ENCODE peak calls at places on chromosomes 7 and 10, in seven cellular contexts. Z is stomach, S is sigmoid colon, K is ovary, Y is H1, U is K562, O is esophagus muscularis mucosa. M is an unnamed sample.

GRCh38 chr7:93877742-93878141 is 12.8 kb downstream of the TFPI2 start:
- DNase-seq in Z (no peak), S (no peak), K (no peak), Y (no peak), U (no peak), O (no peak), M (no peak)

GRCh38 chr7:107856806-107857540 is 34.0 kb upstream of the DLD start:
- DNase-seq in Z (no peak), S (no peak), K (no peak), Y (no peak), U (no peak), O (no peak), M (no peak)

GRCh38 chr10:3323865-3324498 is 151.4 kb upstream of the PITRM1 start:
- DNase-seq in Z (no peak), S (no peak), K (no peak), Y (no peak), U (no peak), O (no peak), M (no peak)

GRCh38 chr7:95267754-95268153 is 56.6 kb downstream of the PON1 start:
- DNase-seq in Z (no peak), S (no peak), K (no peak), Y (no peak), U (no peak), O (no peak), M (no peak)

GRCh38 chr7:156089222-156089621 is 277.0 kb upstream of the SHH start:
- DNase-seq in Z (no peak), S (peak; percentile 9), K (no peak), Y (no peak), U (no peak), O (no peak), M (no peak)

GRCh38 chr7:15086882-15087281 is 184.3 kb upstream of the DGKB start:
- DNase-seq in Z (no peak), S (no peak), K (no peak), Y (no peak), U (no peak), O (no peak), M (no peak)

GRCh38 chr7:51647486-51647885 is 330.9 kb upstream of the COBL start:
- DNase-seq in Z (no peak), S (no peak), K (no peak), Y (no peak), U (no peak), O (no peak), M (no peak)

GRCh38 chr10:84224411-84225028 is 824 bp downstream of the LRIT2 start:
- DNase-seq in Z (no peak), S (no peak), K (no peak), Y (no peak), U (peak; percentile 54), O (no peak), M (no peak)

GRCh38 chr7:64888901-64889685 is 14.0 kb upstream of the ZNF273 start:
- DNase-seq in Z (peak; percentile 44), S (no peak), K (peak; percentile 51), Y (no peak), U (no peak), O (peak; percentile 77), M (peak; percentile 17)

GRCh38 chr7:46607176-46607575 is 686.1 kb upstream of the IGFBP3 start:
- DNase-seq in Z (no peak), S (no peak), K (no peak), Y (no peak), U (no peak), O (no peak), M (no peak)

GRCh38 chr10:72320676-72321247 is 34.0 kb downstream of the DNAJB12 start:
- DNase-seq in Z (peak; percentile 62), S (peak; percentile 96), K (peak; percentile 75), Y (peak; percentile 58), U (peak; percentile 96), O (no peak), M (no peak)

GRCh38 chr7:75938921-75939320 is 24.0 kb downstream of the POR start:
- DNase-seq in Z (no peak), S (no peak), K (no peak), Y (no peak), U (no peak), O (no peak), M (no peak)

GRCh38 chr10:59388577-59388976 is 26.2 kb upstream of the FAM13C start:
- DNase-seq in Z (no peak), S (no peak), K (no peak), Y (no peak), U (no peak), O (no peak), M (no peak)

GRCh38 chr10:17669185-17669872 is 25.4 kb downstream of the STAM start:
- DNase-seq in Z (no peak), S (no peak), K (no peak), Y (no peak), U (no peak), O (no peak), M (no peak)

GRCh38 chr7:86558680-86559079 is 85.0 kb upstream of the GRM3 start:
- DNase-seq in Z (no peak), S (no peak), K (no peak), Y (no peak), U (no peak), O (no peak), M (no peak)

GRCh38 chr7:5646846-5647245 is 134.6 kb downstream of the RNF216 start:
- DNase-seq in Z (no peak), S (no peak), K (no peak), Y (no peak), U (no peak), O (no peak), M (no peak)

GRCh38 chr10:64091889-64092288 is 570.7 kb downstream of the REEP3 start:
- DNase-seq in Z (no peak), S (no peak), K (no peak), Y (no peak), U (no peak), O (no peak), M (no peak)

GRCh38 chr7:110944966-110945644 is 145.8 kb upstream of the LRRN3 start:
- DNase-seq in Z (no peak), S (no peak), K (no peak), Y (no peak), U (no peak), O (no peak), M (no peak)

GRCh38 chr7:51209426-51209825 is 107.2 kb downstream of the COBL start:
- DNase-seq in Z (no peak), S (no peak), K (no peak), Y (no peak), U (no peak), O (no peak), M (no peak)

GRCh38 chr7:4790516-4790991 is 15.1 kb downstream of the AP5Z1 start:
- DNase-seq in Z (no peak), S (no peak), K (peak; percentile 43), Y (no peak), U (no peak), O (no peak), M (no peak)

GRCh38 chr7:56609852-56610355 is 493.7 kb upstream of the NUPR2 start:
- DNase-seq in Z (no peak), S (no peak), K (no peak), Y (no peak), U (no peak), O (no peak), M (no peak)

GRCh38 chr7:56605146-56605545 is 488.9 kb upstream of the NUPR2 start:
- DNase-seq in Z (no peak), S (no peak), K (no peak), Y (no peak), U (no peak), O (no peak), M (no peak)
- TF ChIP-seq EP300 in Z (no peak), S (no peak), K (no peak), Y (no peak), U (no peak), O (no peak), M (no peak)

GRCh38 chr7:151707757-151708156 is 169.2 kb downstream of the PRKAG2 start:
- DNase-seq in Z (no peak), S (no peak), K (no peak), Y (no peak), U (peak; percentile 50), O (no peak), M (no peak)

GRCh38 chr7:151708610-151709009 is 168.3 kb downstream of the PRKAG2 start:
- DNase-seq in Z (no peak), S (no peak), K (no peak), Y (no peak), U (no peak), O (no peak), M (no peak)

GRCh38 chr7:151710121-151710640 is 166.7 kb downstream of the PRKAG2 start:
- DNase-seq in Z (no peak), S (no peak), K (no peak), Y (no peak), U (no peak), O (no peak), M (no peak)

GRCh38 chr7:151710646-151711434 is 166.1 kb downstream of the PRKAG2 start:
- DNase-seq in Z (no peak), S (no peak), K (no peak), Y (no peak), U (no peak), O (no peak), M (no peak)

GRCh38 chr7:151709141-151710038 is 167.5 kb downstream of the PRKAG2 start:
- DNase-seq in Z (no peak), S (no peak), K (no peak), Y (no peak), U (no peak), O (no peak), M (no peak)
- TF ChIP-seq EP300 in Z (no peak), S (no peak), K (no peak), Y (no peak), U (peak; percentile 57), O (no peak), M (no peak)

DNA sequence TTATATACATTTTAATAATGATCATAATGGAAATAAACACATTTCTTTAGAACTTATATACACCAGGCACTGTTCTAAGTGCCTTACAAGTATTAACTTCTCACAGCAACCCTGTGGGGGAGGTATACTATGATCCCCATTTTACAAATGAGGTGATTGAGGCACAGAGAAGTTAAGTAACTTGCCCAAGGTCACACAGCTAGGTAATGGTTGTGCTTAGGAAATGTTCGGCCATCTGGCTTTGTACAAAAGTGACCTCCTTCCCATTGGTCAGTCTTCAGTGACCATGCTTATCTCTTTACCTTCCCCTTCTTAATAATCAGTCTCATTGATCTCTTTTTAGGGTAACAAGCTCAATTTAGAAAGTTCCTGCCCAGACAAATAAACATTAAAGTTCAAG is 158.8 kb downstream of the KIAA1217 start:
- DNase-seq in Z (no peak), S (no peak), K (no peak), Y (no peak), U (no peak), O (no peak), M (no peak)
- TF ChIP-seq EP300 in Z (no peak), S (no peak), K (no peak), Y (no peak), U (no peak), O (no peak), M (no peak)

DNA sequence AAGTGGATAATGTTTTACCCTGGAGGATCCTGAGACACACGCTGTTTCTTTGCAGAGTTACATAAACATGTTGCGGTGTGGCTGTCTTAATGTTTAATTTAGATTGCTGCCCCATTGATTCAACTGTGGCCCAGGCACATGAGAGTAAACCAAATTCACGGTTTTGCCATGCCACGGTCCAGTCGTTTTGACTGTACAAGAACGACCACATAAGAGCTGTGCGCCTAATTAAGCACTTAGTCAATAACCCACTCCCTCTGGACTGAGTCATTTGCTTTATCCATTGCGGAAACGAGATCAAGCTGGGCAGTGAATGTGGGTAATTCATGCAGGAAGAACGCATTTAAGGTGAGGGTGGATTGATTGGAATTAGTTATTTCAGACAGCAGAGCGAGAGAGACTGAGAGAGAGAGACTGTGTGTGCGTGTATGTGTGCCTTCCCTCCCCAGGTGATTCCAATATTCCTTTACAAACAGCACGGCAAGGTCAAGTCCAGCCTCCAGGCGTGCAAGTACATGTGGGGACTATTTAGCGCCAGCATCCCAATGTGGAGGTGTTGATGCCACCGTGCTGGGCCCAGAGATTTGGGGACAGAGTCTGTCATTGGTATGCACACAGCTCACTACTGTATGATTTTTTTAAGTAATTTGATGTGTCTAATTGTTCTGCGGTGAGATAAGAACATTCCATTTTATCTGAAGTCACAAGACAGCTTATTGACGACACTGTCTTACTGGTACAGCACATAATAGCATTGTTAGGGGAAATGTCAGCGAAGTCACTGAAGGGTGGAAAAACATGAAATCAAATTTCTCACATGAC is 8.4 kb upstream of the TEX36 start:
- DNase-seq in Z (no peak), S (no peak), K (no peak), Y (no peak), U (no peak), O (no peak), M (no peak)
- TF ChIP-seq EP300 in Z (no peak), S (no peak), K (no peak), Y (no peak), U (no peak), O (no peak), M (no peak)

M was measured in tibial nerve.